ENCODE peak calls at places on chromosome 18, in five cellular contexts. T, W, F, Q and K are unnamed samples.
A peak's percentile ranks its signal among the peaks of the same experiment; 100 is the strongest.

GRCh38 chr18:48819276-48819675 is 131.5 kb downstream of the SMAD7 start:
- DNase-seq in T (peak; percentile 28), W (no peak), F (no peak), Q (no peak), K (no peak)

GRCh38 chr18:64134044-64134757 is 14.7 kb downstream of the LINC00305 start:
- DNase-seq in T (no peak), W (peak; percentile 16), F (no peak), Q (no peak), K (peak; percentile 8)

GRCh38 chr18:46278481-46279465 is 174.6 kb downstream of the HAUS1 start:
- DNase-seq in T (peak; percentile 19), W (peak; percentile 25), F (peak; percentile 55), Q (no peak), K (no peak)

GRCh38 chr18:59276047-59276446 is 2.8 kb upstream of the RAX start:
- DNase-seq in T (no peak), W (no peak), F (no peak), Q (no peak), K (no peak)

GRCh38 chr18:5413447-5413846 is 117.9 kb upstream of the ZBTB14 start:
- DNase-seq in T (peak; percentile 67), W (no peak), F (no peak), Q (no peak), K (no peak)

GRCh38 chr18:48928787-48929186 is 22.0 kb downstream of the SMAD7 start:
- DNase-seq in T (no peak), W (no peak), F (peak; percentile 69), Q (no peak), K (peak; percentile 34)

GRCh38 chr18:25737710-25738251 is 352.6 kb downstream of the SS18 start:
- DNase-seq in T (no peak), W (peak; percentile 16), F (peak; percentile 32), Q (peak; percentile 58), K (no peak)

GRCh38 chr18:59518705-59519104 is 159.6 kb upstream of the LMAN1 start:
- DNase-seq in T (no peak), W (no peak), F (peak; percentile 50), Q (no peak), K (no peak)

GRCh38 chr18:58429442-58429841 is 199.4 kb downstream of the ALPK2 start:
- DNase-seq in T (peak; percentile 61), W (no peak), F (no peak), Q (no peak), K (no peak)

GRCh38 chr18:71485578-71485977 is 1058.6 kb downstream of the CBLN2 start:
- DNase-seq in T (no peak), W (peak; percentile 50), F (peak; percentile 82), Q (no peak), K (no peak)

GRCh38 chr18:8982416-8983183 is 119.9 kb upstream of the NDUFV2 start:
- DNase-seq in T (peak; percentile 41), W (peak; percentile 86), F (peak; percentile 56), Q (peak; percentile 84), K (peak; percentile 75)

GRCh38 chr18:8987250-8987649 is 115.2 kb upstream of the NDUFV2 start:
- DNase-seq in T (no peak), W (no peak), F (peak; percentile 91), Q (no peak), K (no peak)

GRCh38 chr18:8980496-8981402 is 121.8 kb upstream of the NDUFV2 start:
- DNase-seq in T (no peak), W (no peak), F (no peak), Q (no peak), K (no peak)

GRCh38 chr18:8988262-8988871 is 114.1 kb upstream of the NDUFV2 start:
- DNase-seq in T (peak; percentile 72), W (peak; percentile 81), F (peak; percentile 77), Q (peak; percentile 34), K (peak; percentile 69)

GRCh38 chr18:8984131-8984670 is 118.3 kb upstream of the NDUFV2 start:
- DNase-seq in T (no peak), W (no peak), F (no peak), Q (no peak), K (no peak)
- TF ChIP-seq CTCF in T (no peak), W (no peak), F (no peak), Q (no peak), K (no peak)

GRCh38 chr18:51664236-51664635 is 466.8 kb upstream of the MEX3C start:
- DNase-seq in T (no peak), W (no peak), F (no peak), Q (no peak), K (no peak)

GRCh38 chr18:51668101-51668500 is 470.6 kb upstream of the MEX3C start:
- DNase-seq in T (peak; percentile 81), W (peak; percentile 51), F (peak; percentile 32), Q (no peak), K (peak; percentile 68)

GRCh38 chr18:51666717-51667320 is 469.3 kb upstream of the MEX3C start:
- DNase-seq in T (peak; percentile 80), W (peak; percentile 12), F (peak; percentile 16), Q (no peak), K (no peak)

GRCh38 chr18:51668632-51669031 is 471.2 kb upstream of the MEX3C start:
- DNase-seq in T (no peak), W (no peak), F (no peak), Q (no peak), K (no peak)
- TF ChIP-seq CTCF in T (no peak), W (no peak), F (no peak), Q (no peak), K (no peak)

GRCh38 chr18:34866310-34866709 is 156.2 kb downstream of the DTNA start:
- DNase-seq in T (no peak), W (no peak), F (no peak), Q (no peak), K (no peak)

GRCh38 chr18:34870916-34871315 is 160.8 kb downstream of the DTNA start:
- DNase-seq in T (no peak), W (no peak), F (no peak), Q (no peak), K (no peak)

GRCh38 chr18:34867520-34867919 is 157.4 kb downstream of the DTNA start:
- DNase-seq in T (peak; percentile 21), W (no peak), F (peak; percentile 32), Q (no peak), K (no peak)

GRCh38 chr18:34864836-34865497 is 154.9 kb downstream of the DTNA start:
- DNase-seq in T (no peak), W (no peak), F (no peak), Q (no peak), K (no peak)

GRCh38 chr18:34866739-34867138 is 156.6 kb downstream of the DTNA start:
- DNase-seq in T (no peak), W (no peak), F (peak; percentile 33), Q (no peak), K (no peak)
- TF ChIP-seq CTCF in T (peak; percentile 58), W (no peak), F (peak; percentile 67), Q (peak; percentile 62), K (no peak)

GRCh38 chr18:44901283-44901682 is 220.6 kb downstream of the SETBP1 start:
- DNase-seq in T (no peak), W (no peak), F (no peak), Q (no peak), K (peak; percentile 9)
- TF ChIP-seq CTCF in T (peak; percentile 32), W (peak; percentile 53), F (peak; percentile 13), Q (no peak), K (no peak)

DNA sequence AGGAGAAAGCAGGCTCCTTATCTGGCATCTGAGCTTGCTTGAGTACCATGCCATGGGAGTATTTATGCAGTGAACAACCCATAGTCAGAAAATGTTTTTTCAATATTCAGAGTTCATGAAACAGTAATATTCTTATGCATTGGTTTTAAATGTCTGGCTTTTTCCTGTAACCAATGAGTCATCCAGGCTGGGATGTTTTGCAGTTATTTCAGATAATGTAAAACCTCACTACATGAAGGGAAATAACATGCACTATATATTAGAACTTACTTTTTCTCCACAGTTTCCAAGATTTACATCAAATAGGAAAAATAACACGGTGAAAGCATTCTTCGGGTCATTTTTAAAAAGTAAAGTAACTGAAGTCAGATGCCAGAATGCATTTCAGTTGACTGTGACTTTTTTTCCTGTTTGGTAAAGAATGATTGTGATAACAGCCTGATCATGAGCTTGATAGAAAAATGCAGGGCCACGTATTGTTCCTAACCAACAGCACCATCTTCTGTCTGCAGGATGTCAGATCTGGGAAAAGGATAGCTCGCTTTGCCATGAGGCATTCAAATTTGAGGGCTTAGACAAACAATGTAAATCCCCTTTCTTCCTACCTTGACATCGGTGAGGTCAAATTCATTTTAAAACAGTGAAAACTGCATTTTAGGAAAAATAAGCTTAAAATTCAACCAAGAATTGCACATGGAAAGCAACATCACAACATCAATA is 152.8 kb downstream of the DSC3 start:
- DNase-seq in T (peak; percentile 31), W (peak; percentile 60), F (no peak), Q (no peak), K (peak; percentile 23)
- TF ChIP-seq CTCF in T (no peak), W (peak; percentile 76), F (no peak), Q (no peak), K (peak; percentile 37)

GRCh38 chr18:36186461-36187137 is 698 bp upstream of the MOCOS start:
- DNase-seq in T (no peak), W (peak; percentile 13), F (peak; percentile 32), Q (no peak), K (peak; percentile 59)
- TF ChIP-seq CTCF in T (no peak), W (no peak), F (no peak), Q (no peak), K (no peak)

GRCh38 chr18:68666316-68666715 is 48.6 kb downstream of the TMX3 start:
- DNase-seq in T (no peak), W (no peak), F (peak; percentile 55), Q (no peak), K (no peak)

GRCh38 chr18:68660355-68661183 is 54.3 kb downstream of the TMX3 start:
- DNase-seq in T (peak; percentile 68), W (peak; percentile 69), F (peak; percentile 80), Q (peak; percentile 22), K (no peak)

GRCh38 chr18:68665623-68666022 is 49.3 kb downstream of the TMX3 start:
- DNase-seq in T (no peak), W (no peak), F (no peak), Q (no peak), K (no peak)

GRCh38 chr18:68667121-68667520 is 47.8 kb downstream of the TMX3 start:
- DNase-seq in T (no peak), W (no peak), F (peak; percentile 76), Q (no peak), K (no peak)

GRCh38 chr18:68662779-68663178 is 52.1 kb downstream of the TMX3 start:
- DNase-seq in T (no peak), W (peak; percentile 51), F (peak; percentile 28), Q (no peak), K (no peak)
- TF ChIP-seq CTCF in T (peak; percentile 11), W (peak; percentile 29), F (peak; percentile 3), Q (no peak), K (no peak)

GRCh38 chr18:9658111-9658641 is 43.8 kb upstream of the PPP4R1 start:
- DNase-seq in T (no peak), W (peak; percentile 98), F (no peak), Q (no peak), K (peak; percentile 49)
- TF ChIP-seq CTCF in T (no peak), W (no peak), F (no peak), Q (no peak), K (no peak)

GRCh38 chr18:74459877-74460276 is 2.8 kb upstream of the DIPK1C start:
- DNase-seq in T (no peak), W (no peak), F (no peak), Q (no peak), K (no peak)
- TF ChIP-seq CTCF in T (peak; percentile 32), W (no peak), F (no peak), Q (peak; percentile 5), K (no peak)

GRCh38 chr18:37536646-37537045 is 29.0 kb downstream of the CELF4 start:
- DNase-seq in T (no peak), W (no peak), F (no peak), Q (no peak), K (no peak)
- TF ChIP-seq CTCF in T (no peak), W (no peak), F (no peak), Q (no peak), K (no peak)